ENCODE peak calls at places on chromosomes 1 and 21, in five cellular contexts. W is ovary, B is H7, C is GM23338, Q is SJSA1. O is an unnamed sample.
A peak's percentile ranks its signal among the peaks of the same experiment; 100 is the strongest.

GRCh38 chr1:207027921-207028320 is 4.6 kb downstream of the C1orf116 start:
- DNase-seq in W (no peak), Q (no peak), B (no peak), C (no peak), O (no peak)

GRCh38 chr1:95259245-95259644 is 25.2 kb downstream of the RWDD3 start:
- DNase-seq in C (no peak), B (no peak), W (no peak), Q (no peak), O (no peak)

GRCh38 chr1:217004776-217005436 is 281.7 kb upstream of the ESRRG start:
- DNase-seq in B (no peak), C (no peak), W (no peak), Q (no peak), O (no peak)

GRCh38 chr1:155321577-155322497 is 1.1 kb downstream of the RUSC1 start:
- DNase-seq in Q (no peak), W (peak; percentile 62), B (peak; percentile 65), C (peak; percentile 46), O (no peak)

GRCh38 chr1:7784492-7785071 is 491 bp downstream of the PER3 start:
- DNase-seq in C (peak; percentile 38), W (peak; percentile 66), B (peak; percentile 38), Q (peak; percentile 41), O (no peak)

GRCh38 chr1:167082511-167083027 is 7.6 kb downstream of the GPA33 start:
- DNase-seq in C (no peak), B (no peak), W (no peak), Q (no peak), O (no peak)

GRCh38 chr1:91803847-91804545 is 82.0 kb downstream of the TGFBR3 start:
- DNase-seq in C (no peak), B (no peak), Q (no peak), W (no peak), O (no peak)

GRCh38 chr1:105793541-105794146 is 1262.8 kb upstream of the PRMT6 start:
- DNase-seq in Q (no peak), C (peak; percentile 76), B (peak; percentile 42), W (peak; percentile 66), O (peak; percentile 25)

GRCh38 chr1:71053146-71053545 is 5.5 kb upstream of the PTGER3 start:
- DNase-seq in Q (no peak), C (no peak), W (no peak), B (no peak), O (no peak)

GRCh38 chr1:246479061-246479460 is 28.0 kb downstream of the SMYD3 start:
- DNase-seq in Q (no peak), B (no peak), C (no peak), W (no peak), O (no peak)

GRCh38 chr1:203612932-203613682 is 13.5 kb upstream of the ATP2B4 start:
- DNase-seq in C (no peak), Q (no peak), B (no peak), W (no peak), O (no peak)

GRCh38 chr1:2949966-2950925 is 71.0 kb upstream of the ACTRT2 start:
- DNase-seq in C (no peak), W (no peak), Q (no peak), B (no peak), O (no peak)

GRCh38 chr21:44377201-44377921 is 23.9 kb downstream of the TRPM2 start:
- DNase-seq in W (no peak), B (peak; percentile 79), Q (no peak), C (peak; percentile 66), O (no peak)

GRCh38 chr1:111184648-111185047 is 15.8 kb downstream of the DENND2D start:
- DNase-seq in C (no peak), B (no peak), W (no peak), Q (no peak), O (no peak)

GRCh38 chr1:177620636-177621190 is 349.1 kb downstream of the SEC16B start:
- DNase-seq in B (no peak), C (no peak), Q (no peak), W (no peak), O (no peak)

GRCh38 chr1:213244664-213245091 is 193.6 kb downstream of the RPS6KC1 start:
- DNase-seq in W (no peak), Q (peak; percentile 33), B (peak; percentile 8), C (peak; percentile 73), O (peak; percentile 37)

GRCh38 chr1:41314781-41315481 is 46.3 kb upstream of the FOXO6 start:
- DNase-seq in B (peak; percentile 37), Q (no peak), W (no peak), C (peak; percentile 39), O (no peak)

GRCh38 chr21:41431788-41432548 is 5.9 kb downstream of the MX1 start:
- DNase-seq in B (no peak), W (no peak), Q (no peak), C (no peak), O (no peak)

GRCh38 chr1:193629875-193630274 is 443.5 kb upstream of the B3GALT2 start:
- DNase-seq in B (no peak), W (no peak), Q (no peak), C (peak; percentile 20), O (no peak)

GRCh38 chr1:31811605-31812004 is 4.2 kb downstream of the SPOCD1 start:
- DNase-seq in C (peak; percentile 91), B (peak; percentile 87), Q (no peak), W (no peak), O (no peak)

GRCh38 chr1:14138627-14139026 is 438.6 kb downstream of the PRDM2 start:
- DNase-seq in W (no peak), C (no peak), B (no peak), Q (no peak), O (no peak)

GRCh38 chr1:68178821-68179490 is 53.4 kb downstream of the WLS start:
- DNase-seq in Q (no peak), C (no peak), B (no peak), W (no peak), O (no peak)

GRCh38 chr1:85374160-85374559 is 90.8 kb downstream of the DDAH1 start:
- DNase-seq in C (no peak), B (no peak), Q (peak; percentile 48), W (no peak), O (no peak)

GRCh38 chr1:110787328-110788071 is 85.4 kb upstream of the CD53 start:
- DNase-seq in C (no peak), Q (no peak), W (no peak), B (no peak), O (no peak)

GRCh38 chr1:7956218-7957032 is 5.1 kb upstream of the PARK7 start:
- DNase-seq in C (no peak), Q (peak; percentile 19), W (no peak), B (no peak), O (no peak)

GRCh38 chr1:1680031-1680911 is 12.3 kb downstream of the SLC35E2B start:
- DNase-seq in B (no peak), W (no peak), C (no peak), Q (no peak), O (no peak)

GRCh38 chr1:239112536-239112935 is 273.8 kb upstream of the CHRM3 start:
- DNase-seq in C (peak; percentile 15), Q (no peak), W (no peak), B (no peak), O (no peak)

GRCh38 chr1:207937204-207937603 is 26.3 kb upstream of the CD34 start:
- DNase-seq in Q (peak; percentile 44), C (no peak), W (no peak), B (no peak), O (no peak)

GRCh38 chr21:21481238-21481637 is 483.0 kb downstream of the NCAM2 start:
- DNase-seq in Q (no peak), B (no peak), C (no peak), W (no peak), O (no peak)

GRCh38 chr1:53657256-53657805 is 81.6 kb downstream of the GLIS1 start:
- DNase-seq in Q (no peak), W (no peak), B (no peak), C (no peak), O (no peak)

GRCh38 chr1:172545349-172546004 is 12.5 kb downstream of the SUCO start:
- DNase-seq in B (no peak), C (no peak), Q (no peak), W (no peak), O (no peak)

GRCh38 chr1:5220881-5221280 is 566.5 kb downstream of the AJAP1 start:
- DNase-seq in B (no peak), C (no peak), Q (no peak), W (no peak), O (no peak)

GRCh38 chr1:5225687-5226389 is 571.4 kb downstream of the AJAP1 start:
- DNase-seq in C (no peak), Q (no peak), W (no peak), B (peak; percentile 51), O (no peak)

GRCh38 chr1:5223266-5223665 is 568.9 kb downstream of the AJAP1 start:
- DNase-seq in W (no peak), Q (no peak), B (no peak), C (no peak), O (no peak)

GRCh38 chr1:5220421-5220820 is 566.0 kb downstream of the AJAP1 start:
- DNase-seq in B (no peak), Q (no peak), C (no peak), W (no peak), O (no peak)

GRCh38 chr1:5222626-5223025 is 568.2 kb downstream of the AJAP1 start:
- DNase-seq in Q (no peak), W (no peak), B (no peak), C (no peak), O (no peak)
- H3K27me3 ChIP-seq in Q (no peaks in the 10 kb centered on the region), W (no peaks in the 10 kb centered on the region), B (peaks cover 68% of the 10 kb centered on the region), C (no peaks in the 10 kb centered on the region), O (peaks cover 24% of the 10 kb centered on the region)

DNA sequence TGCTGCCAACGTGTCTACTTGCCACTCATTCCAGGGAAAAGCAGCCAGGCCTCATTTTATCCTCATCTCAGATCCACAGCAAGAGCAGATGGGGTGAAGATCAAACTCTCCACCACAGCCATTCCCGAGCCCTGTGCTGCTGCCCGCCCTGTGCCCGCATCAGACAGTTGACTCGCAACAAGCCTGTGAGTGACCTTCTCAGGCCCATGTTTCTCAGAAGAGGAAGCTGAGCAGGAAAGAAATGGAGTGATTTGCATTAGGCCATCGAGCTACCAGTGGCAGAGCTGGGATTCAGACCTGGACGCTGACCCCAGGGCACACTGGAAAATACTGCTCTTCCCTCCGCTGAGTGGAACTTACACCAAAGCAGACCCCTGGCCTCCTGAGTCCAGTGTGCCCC is 1.2 kb downstream of the CNR2 start:
- DNase-seq in W (no peak), C (no peak), Q (no peak), B (no peak), O (no peak)
- H3K4me3 ChIP-seq in W (no peak overlapping the region), C (no peak overlapping the region), Q (no peak overlapping the region), B (no peak overlapping the region), O (no peak overlapping the region)

GRCh38 chr1:235229868-235230267 is 68.8 kb upstream of the RBM34 start:
- DNase-seq in W (no peak), B (no peak), C (no peak), Q (no peak), O (no peak)
- H3K36me3 ChIP-seq in W (no peaks in the 10 kb centered on the region), B (peaks cover 4% of the 10 kb centered on the region), C (no peaks in the 10 kb centered on the region), Q (peaks cover 48% of the 10 kb centered on the region), O (peaks cover 3% of the 10 kb centered on the region)

DNA sequence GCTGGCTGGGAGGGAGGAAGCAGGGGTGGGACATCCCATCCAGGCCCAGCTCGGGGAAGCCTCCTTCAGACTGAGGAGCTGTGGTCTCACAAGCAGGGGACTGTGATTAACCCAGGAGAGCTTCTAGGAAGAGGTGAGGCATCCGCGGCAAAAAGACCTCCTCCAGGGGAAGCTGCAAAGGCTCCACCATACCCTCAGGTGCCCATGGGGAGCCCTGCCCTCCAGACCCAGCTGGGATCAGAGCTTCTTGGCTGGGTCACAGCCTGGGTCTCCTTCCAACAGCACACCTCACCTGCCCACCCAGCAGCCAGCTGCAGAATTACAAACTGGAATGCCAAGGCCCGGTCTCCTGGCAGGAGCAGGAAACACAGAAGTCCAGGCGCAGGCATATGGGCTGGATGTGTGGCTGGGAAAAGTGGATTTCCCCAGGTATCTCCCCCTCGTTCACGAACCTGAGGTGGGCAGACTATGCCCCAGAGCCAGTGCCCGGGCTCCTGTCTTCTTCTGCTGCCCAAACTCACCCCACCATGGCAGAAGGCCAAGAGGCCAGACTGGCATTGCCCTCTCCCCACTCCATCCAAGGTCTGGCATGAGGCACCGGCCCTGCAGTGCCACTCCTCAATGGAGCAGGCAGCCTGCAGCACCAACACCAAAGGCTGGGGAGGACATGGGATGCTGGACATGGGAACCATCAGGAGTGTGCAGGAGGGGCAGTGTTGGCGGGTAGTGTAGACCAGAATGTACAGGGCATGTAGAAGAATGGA is 15.4 kb upstream of the ARF1 start:
- DNase-seq in W (no peak), B (no peak), Q (no peak), C (no peak), O (no peak)
- H3K27me3 ChIP-seq in W (no peaks in the 10 kb centered on the region), B (peaks cover 51% of the 10 kb centered on the region), Q (peaks cover 7% of the 10 kb centered on the region), C (peaks cover 98% of the 10 kb centered on the region), O (peaks cover 49% of the 10 kb centered on the region)